ENCODE peak calls at places on chromosomes 12 and 14, in six cellular contexts. Z is GM23248, W is skeletal muscle cell, E is thoracic aorta, V is adipocyte, P is Peyer's patch. I is an unnamed sample.

GRCh38 chr14:70836946-70837345 is 27.6 kb upstream of the MAP3K9 start:
- DNase-seq in Z (no peak), W (no peak), E (no peak), V (no peak), P (no peak), I (peak; percentile 45)

GRCh38 chr12:94592080-94592479 is 58.3 kb downstream of the TMCC3 start:
- DNase-seq in Z (no peak), W (no peak), E (no peak), V (no peak), P (no peak), I (peak; percentile 70)

GRCh38 chr12:3200032-3200617 is 122.9 kb downstream of the TSPAN9 start:
- DNase-seq in Z (peak; percentile 69), W (no peak), E (no peak), V (peak; percentile 80), P (no peak), I (peak; percentile 64)

GRCh38 chr14:73599494-73599893 is 7.8 kb downstream of the ACOT4 start:
- DNase-seq in Z (no peak), W (no peak), E (no peak), V (no peak), P (no peak), I (no peak)

GRCh38 chr12:41184864-41185263 is 3.3 kb upstream of the PDZRN4 start:
- DNase-seq in Z (peak; percentile 5), W (no peak), E (no peak), V (no peak), P (no peak), I (peak; percentile 20)

GRCh38 chr12:15278816-15279658 is 43.3 kb upstream of the PTPRO start:
- DNase-seq in Z (peak; percentile 88), W (peak; percentile 67), E (peak; percentile 79), V (no peak), P (no peak), I (peak; percentile 92)

GRCh38 chr12:65524666-65525065 is 246.2 kb downstream of the MSRB3 start:
- DNase-seq in Z (peak; percentile 91), W (no peak), E (no peak), V (peak; percentile 69), P (no peak), I (peak; percentile 61)

GRCh38 chr12:47079894-47080724 is at the start of gene AMIGO2:
- DNase-seq in Z (peak; percentile 67), W (no peak), E (peak; percentile 28), V (peak; percentile 53), P (peak; percentile 42), I (peak; percentile 67)

GRCh38 chr14:68451676-68452387 is 341.0 kb downstream of the ZFP36L1 start:
- DNase-seq in Z (peak; percentile 65), W (peak; percentile 98), E (no peak), V (peak; percentile 78), P (no peak), I (no peak)

GRCh38 chr14:89245802-89246201 is 171.2 kb downstream of the FOXN3 start:
- DNase-seq in Z (no peak), W (no peak), E (no peak), V (no peak), P (no peak), I (peak; percentile 91)

GRCh38 chr14:106308839-106309389 is 782.5 kb downstream of the TMEM121 start:
- DNase-seq in Z (peak; percentile 9), W (no peak), E (no peak), V (no peak), P (peak; percentile 51), I (no peak)

GRCh38 chr14:31300296-31300695 is 92.7 kb upstream of the HECTD1 start:
- DNase-seq in Z (peak; percentile 15), W (no peak), E (no peak), V (no peak), P (no peak), I (no peak)

GRCh38 chr12:49296034-49296835 is 1.3 kb downstream of the PRPH start:
- DNase-seq in Z (peak; percentile 42), W (no peak), E (no peak), V (peak; percentile 48), P (peak; percentile 24), I (peak; percentile 53)

GRCh38 chr12:26378721-26379120 is 183.3 kb downstream of the SSPN start:
- DNase-seq in Z (no peak), W (no peak), E (no peak), V (no peak), P (no peak), I (no peak)

GRCh38 chr12:42588981-42589464 is 523 bp downstream of the PRICKLE1 start:
- DNase-seq in Z (peak; percentile 71), W (no peak), E (no peak), V (peak; percentile 73), P (no peak), I (peak; percentile 56)

GRCh38 chr12:52870361-52871290 is 21.8 kb upstream of the KRT78 start:
- DNase-seq in Z (peak; percentile 56), W (no peak), E (no peak), V (peak; percentile 54), P (peak; percentile 61), I (peak; percentile 85)

GRCh38 chr12:23949212-23950010 is at the start of gene SOX5:
- DNase-seq in Z (peak; percentile 0), W (no peak), E (no peak), V (no peak), P (no peak), I (no peak)

GRCh38 chr12:75656210-75656609 is 144.8 kb upstream of the KRR1 start:
- DNase-seq in Z (peak; percentile 11), W (no peak), E (no peak), V (no peak), P (no peak), I (peak; percentile 67)

GRCh38 chr12:87303396-87304012 is 725.7 kb downstream of the C12orf50 start:
- DNase-seq in Z (no peak), W (no peak), E (no peak), V (no peak), P (no peak), I (no peak)

GRCh38 chr14:103688906-103689902 is 26.0 kb downstream of the XRCC3 start:
- DNase-seq in Z (peak; percentile 79), W (no peak), E (no peak), V (no peak), P (peak; percentile 74), I (peak; percentile 29)

GRCh38 chr12:124531281-124531745 is 36.1 kb downstream of the NCOR2 start:
- DNase-seq in Z (no peak), W (no peak), E (no peak), V (no peak), P (no peak), I (no peak)
- H3K4me3 ChIP-seq in Z (no peak overlapping the region), W (no peak overlapping the region), E (no peak overlapping the region), V (no peak overlapping the region), P (no peak overlapping the region), I (no peak overlapping the region)

DNA sequence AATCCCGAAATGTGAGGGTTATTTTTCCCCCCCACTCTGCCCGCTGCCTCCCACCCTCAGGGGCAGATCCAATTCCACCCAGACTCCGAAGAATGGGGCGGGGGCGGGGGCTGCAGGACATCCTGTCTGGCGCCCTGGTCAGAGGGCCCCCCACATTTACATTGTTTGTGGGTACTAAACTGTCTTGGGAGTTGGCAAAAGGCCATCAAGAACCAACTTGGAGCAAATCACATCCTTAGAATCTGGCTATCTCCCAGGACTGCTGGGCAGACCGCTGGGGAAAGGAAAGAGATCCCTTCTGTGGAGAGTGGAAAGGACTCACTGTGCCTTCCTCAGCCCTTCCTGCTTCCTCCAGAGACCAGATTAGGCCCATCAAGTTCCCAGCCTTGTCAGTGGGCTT is 2.4 kb downstream of the EMP1 start:
- DNase-seq in Z (peak; percentile 84), W (no peak), E (no peak), V (peak; percentile 65), P (no peak), I (no peak)
- H3K4me3 ChIP-seq in Z (peak overlapping the region; percentile 98), W (peak overlapping the region; percentile 65), E (peak overlapping the region; percentile 73), V (peak overlapping the region; percentile 95), P (no peak overlapping the region), I (no peak overlapping the region)

GRCh38 chr12:121789233-121789781 is 4.2 kb downstream of the RHOF start:
- DNase-seq in Z (no peak), W (no peak), E (no peak), V (no peak), P (peak; percentile 84), I (no peak)
- H3K4me3 ChIP-seq in Z (no peak overlapping the region), W (no peak overlapping the region), E (peak overlapping the region; percentile 20), V (no peak overlapping the region), P (peak overlapping the region; percentile 38), I (no peak overlapping the region)

GRCh38 chr12:131829795-131830334 is 1.7 kb downstream of the MMP17 start:
- DNase-seq in Z (peak; percentile 31), W (no peak), E (no peak), V (peak; percentile 27), P (no peak), I (no peak)
- H3K4me3 ChIP-seq in Z (peak overlapping the region; percentile 74), W (peak overlapping the region; percentile 59), E (peak overlapping the region; percentile 73), V (peak overlapping the region; percentile 95), P (peak overlapping the region; percentile 54), I (peak overlapping the region; percentile 20)